ENCODE peak calls at places on chromosome 7, in eight cellular contexts. C, U, D, W, Z, O, T and J are unnamed samples.

GRCh38 chr7:518630-519428 is 817 bp downstream of the PDGFA start:
- DNase-seq in C (peak; percentile 86), U (peak; percentile 92), D (peak; percentile 69), W (peak; percentile 93), Z (peak; percentile 72), O (peak; percentile 78), T (no peak), J (peak; percentile 61)

GRCh38 chr7:77269360-77270075 is 69.9 kb upstream of the FGL2 start:
- DNase-seq in C (no peak), U (no peak), D (no peak), W (no peak), Z (no peak), O (no peak), T (no peak), J (no peak)

GRCh38 chr7:115368998-115369397 is 447.1 kb downstream of the MDFIC start:
- DNase-seq in C (no peak), U (no peak), D (no peak), W (no peak), Z (no peak), O (peak; percentile 5), T (no peak), J (no peak)

GRCh38 chr7:85186083-85186520 is 754 bp downstream of the SEMA3D start:
- DNase-seq in C (peak; percentile 14), U (no peak), D (peak; percentile 62), W (peak; percentile 62), Z (peak; percentile 66), O (peak; percentile 69), T (peak; percentile 47), J (no peak)

GRCh38 chr7:155917836-155918385 is 105.6 kb upstream of the SHH start:
- DNase-seq in C (no peak), U (no peak), D (no peak), W (no peak), Z (peak; percentile 34), O (no peak), T (no peak), J (no peak)

GRCh38 chr7:100509213-100509612 is 25.5 kb downstream of the NYAP1 start:
- DNase-seq in C (no peak), U (peak; percentile 81), D (no peak), W (peak; percentile 66), Z (peak; percentile 71), O (no peak), T (no peak), J (peak; percentile 92)

GRCh38 chr7:144019457-144019856 is 19.3 kb downstream of the OR6B1 start:
- DNase-seq in C (no peak), U (no peak), D (peak; percentile 67), W (no peak), Z (peak; percentile 93), O (no peak), T (no peak), J (no peak)

GRCh38 chr7:151168022-151168786 is 710 bp upstream of the GBX1 start:
- DNase-seq in C (peak; percentile 35), U (peak; percentile 46), D (peak; percentile 32), W (peak; percentile 70), Z (no peak), O (peak; percentile 78), T (peak; percentile 48), J (no peak)

GRCh38 chr7:12174931-12175330 is 36.2 kb upstream of the TMEM106B start:
- DNase-seq in C (no peak), U (no peak), D (peak; percentile 73), W (no peak), Z (no peak), O (no peak), T (no peak), J (no peak)

GRCh38 chr7:464177-464711 is 55.4 kb downstream of the PDGFA start:
- DNase-seq in C (no peak), U (no peak), D (no peak), W (peak; percentile 52), Z (no peak), O (no peak), T (no peak), J (no peak)

GRCh38 chr7:152462995-152463713 is 27.4 kb upstream of the KMT2C start:
- DNase-seq in C (no peak), U (no peak), D (peak; percentile 29), W (no peak), Z (peak; percentile 75), O (peak; percentile 85), T (peak; percentile 70), J (no peak)

GRCh38 chr7:157984138-157984913 is 603.3 kb downstream of the PTPRN2 start:
- DNase-seq in C (no peak), U (no peak), D (no peak), W (peak; percentile 39), Z (no peak), O (no peak), T (no peak), J (no peak)

GRCh38 chr7:79504607-79505389 is 51.3 kb upstream of the MAGI2 start:
- DNase-seq in C (no peak), U (no peak), D (peak; percentile 6), W (no peak), Z (no peak), O (peak; percentile 51), T (peak; percentile 59), J (no peak)

GRCh38 chr7:91230503-91230902 is 33.7 kb upstream of the FZD1 start:
- DNase-seq in C (no peak), U (no peak), D (no peak), W (no peak), Z (no peak), O (no peak), T (no peak), J (no peak)

GRCh38 chr7:36286241-36286640 is 103.4 kb upstream of the ANLN start:
- DNase-seq in C (no peak), U (no peak), D (no peak), W (no peak), Z (no peak), O (no peak), T (no peak), J (no peak)

GRCh38 chr7:91286432-91286831 is 22.2 kb downstream of the FZD1 start:
- DNase-seq in C (no peak), U (peak; percentile 20), D (no peak), W (no peak), Z (no peak), O (peak; percentile 52), T (no peak), J (no peak)

GRCh38 chr7:6446977-6447588 is 671 bp downstream of the DAGLB start:
- DNase-seq in C (peak; percentile 42), U (peak; percentile 84), D (peak; percentile 94), W (peak; percentile 82), Z (peak; percentile 76), O (peak; percentile 59), T (no peak), J (peak; percentile 36)

GRCh38 chr7:78794101-78794500 is 659.4 kb downstream of the MAGI2 start:
- DNase-seq in C (no peak), U (no peak), D (no peak), W (no peak), Z (no peak), O (peak; percentile 9), T (no peak), J (no peak)

GRCh38 chr7:75637854-75638606 is 100.7 kb downstream of the HIP1 start:
- DNase-seq in C (no peak), U (no peak), D (no peak), W (no peak), Z (no peak), O (peak; percentile 27), T (no peak), J (no peak)

GRCh38 chr7:93945083-93945482 is 23.5 kb downstream of the GNG11 start:
- DNase-seq in C (no peak), U (no peak), D (no peak), W (no peak), Z (no peak), O (no peak), T (no peak), J (no peak)

GRCh38 chr7:93945756-93946540 is 24.4 kb downstream of the GNG11 start:
- DNase-seq in C (no peak), U (no peak), D (no peak), W (no peak), Z (no peak), O (no peak), T (no peak), J (no peak)

GRCh38 chr7:93941956-93942355 is 20.4 kb downstream of the GNG11 start:
- DNase-seq in C (no peak), U (no peak), D (no peak), W (no peak), Z (peak; percentile 33), O (no peak), T (no peak), J (no peak)

GRCh38 chr7:93944673-93945072 is 23.1 kb downstream of the GNG11 start:
- DNase-seq in C (no peak), U (no peak), D (no peak), W (no peak), Z (no peak), O (no peak), T (no peak), J (no peak)

GRCh38 chr7:93943816-93944540 is 22.4 kb downstream of the GNG11 start:
- DNase-seq in C (no peak), U (no peak), D (no peak), W (no peak), Z (no peak), O (no peak), T (no peak), J (no peak)
- H3K27ac ChIP-seq in C (peak overlapping the region; percentile 75), U (no peak overlapping the region), D (no peak overlapping the region), W (peak overlapping the region; percentile 49), Z (no peak overlapping the region), O (no peak overlapping the region), T (no peak overlapping the region), J (no peak overlapping the region)

DNA sequence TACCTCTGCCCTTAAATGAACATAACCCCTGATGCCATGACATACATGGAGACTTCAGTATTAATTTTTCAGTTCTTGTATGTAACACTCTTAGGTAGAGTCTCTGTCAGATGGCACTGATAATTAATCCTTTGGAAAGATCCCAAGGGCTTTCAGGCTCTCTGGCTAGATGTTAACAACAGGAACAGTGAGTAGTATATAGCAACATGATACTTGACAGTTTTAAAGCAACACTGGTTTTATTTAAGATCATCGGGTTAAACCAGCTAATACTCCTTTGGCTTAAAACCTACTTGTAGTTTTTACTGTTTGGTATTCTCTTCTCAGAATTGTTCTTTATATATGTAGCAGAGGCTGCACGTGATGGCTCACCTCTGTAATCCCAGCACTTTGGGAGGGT is 27.3 kb downstream of the AHCYL2 start:
- DNase-seq in C (no peak), U (no peak), D (no peak), W (no peak), Z (no peak), O (no peak), T (no peak), J (no peak)
- H3K27ac ChIP-seq in C (no peak overlapping the region), U (no peak overlapping the region), D (no peak overlapping the region), W (no peak overlapping the region), Z (no peak overlapping the region), O (peak overlapping the region; percentile 53), T (no peak overlapping the region), J (no peak overlapping the region)

GRCh38 chr7:27462575-27463270 is 200.0 kb downstream of the HIBADH start:
- DNase-seq in C (no peak), U (no peak), D (peak; percentile 83), W (no peak), Z (peak; percentile 9), O (no peak), T (no peak), J (no peak)
- H3K27ac ChIP-seq in C (no peak overlapping the region), U (no peak overlapping the region), D (peak overlapping the region; percentile 50), W (no peak overlapping the region), Z (no peak overlapping the region), O (no peak overlapping the region), T (no peak overlapping the region), J (no peak overlapping the region)

DNA sequence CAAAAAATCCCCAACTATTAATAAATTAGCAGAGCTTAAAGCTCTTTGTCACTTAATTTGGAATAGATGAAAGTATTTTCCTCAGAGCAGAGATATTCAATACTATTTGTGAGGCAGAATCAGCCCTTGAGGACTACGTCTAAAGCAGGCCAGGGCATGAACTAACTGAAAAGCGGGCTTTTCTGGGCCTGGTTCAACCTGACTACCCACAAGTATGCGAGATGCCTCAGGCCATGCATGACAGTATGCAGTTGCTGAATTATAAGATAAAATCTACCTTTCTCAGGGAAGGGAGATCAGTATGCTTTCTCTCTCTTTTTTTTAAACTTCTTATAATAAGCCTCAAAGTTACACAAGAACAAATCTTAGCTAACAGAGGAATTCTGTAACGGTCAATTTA is 20.1 kb downstream of the TMEM168 start:
- DNase-seq in C (no peak), U (no peak), D (peak; percentile 77), W (no peak), Z (no peak), O (no peak), T (no peak), J (peak; percentile 90)
- H3K27ac ChIP-seq in C (no peak overlapping the region), U (no peak overlapping the region), D (no peak overlapping the region), W (no peak overlapping the region), Z (no peak overlapping the region), O (no peak overlapping the region), T (no peak overlapping the region), J (peak overlapping the region; percentile 65)